ENCODE peak calls at places on chromosome 12, in seven cellular contexts. One of them, this sample, is unnamed.

GRCh38 chr12:88934163-88934747 is 354.0 kb upstream of the KITLG start:
- DNase-seq in cardiac fibroblast: peak
- DNase-seq in GM23248: peak
- DNase-seq in activated CD4-positive, alpha-beta T cell treated with anti-CD3 and anti-CD28 coated beads, Interleukin-2, amount 50 U/mL, for 1 hour: no peak
- DNase-seq in fibroblast of lung: peak
- DNase-seq in psoas muscle: no peak
- DNase-seq in stimulated activated CD8-positive, alpha-beta memory T cell treated with anti-CD3 and anti-CD28 coated beads, Interleukin-4, amount 100 ng/mL, for 4 hours: no peak
- DNase-seq in this sample: no peak

GRCh38 chr12:87809916-87810315 is 219.3 kb downstream of the C12orf50 start:
- DNase-seq in cardiac fibroblast: no peak
- DNase-seq in fibroblast of lung: peak
- DNase-seq in psoas muscle: no peak
- DNase-seq in GM23248: no peak
- DNase-seq in stimulated activated CD8-positive, alpha-beta memory T cell treated with anti-CD3 and anti-CD28 coated beads, Interleukin-4, amount 100 ng/mL, for 4 hours: no peak
- DNase-seq in activated CD4-positive, alpha-beta T cell treated with anti-CD3 and anti-CD28 coated beads, Interleukin-2, amount 50 U/mL, for 1 hour: no peak
- DNase-seq in this sample: no peak

GRCh38 chr12:6338955-6339761 is 2.7 kb downstream of the TNFRSF1A start:
- DNase-seq in psoas muscle: no peak
- DNase-seq in stimulated activated CD8-positive, alpha-beta memory T cell treated with anti-CD3 and anti-CD28 coated beads, Interleukin-4, amount 100 ng/mL, for 4 hours: no peak
- DNase-seq in fibroblast of lung: peak
- DNase-seq in GM23248: peak
- DNase-seq in activated CD4-positive, alpha-beta T cell treated with anti-CD3 and anti-CD28 coated beads, Interleukin-2, amount 50 U/mL, for 1 hour: no peak
- DNase-seq in cardiac fibroblast: peak
- DNase-seq in this sample: no peak

GRCh38 chr12:56338643-56339422 is at the start of gene IL23A:
- DNase-seq in cardiac fibroblast: no peak
- DNase-seq in activated CD4-positive, alpha-beta T cell treated with anti-CD3 and anti-CD28 coated beads, Interleukin-2, amount 50 U/mL, for 1 hour: peak
- DNase-seq in fibroblast of lung: no peak
- DNase-seq in psoas muscle: no peak
- DNase-seq in stimulated activated CD8-positive, alpha-beta memory T cell treated with anti-CD3 and anti-CD28 coated beads, Interleukin-4, amount 100 ng/mL, for 4 hours: peak
- DNase-seq in GM23248: peak
- DNase-seq in this sample: no peak

GRCh38 chr12:128578045-128578444 is 245.7 kb downstream of the SLC15A4 start:
- DNase-seq in psoas muscle: no peak
- DNase-seq in stimulated activated CD8-positive, alpha-beta memory T cell treated with anti-CD3 and anti-CD28 coated beads, Interleukin-4, amount 100 ng/mL, for 4 hours: no peak
- DNase-seq in activated CD4-positive, alpha-beta T cell treated with anti-CD3 and anti-CD28 coated beads, Interleukin-2, amount 50 U/mL, for 1 hour: no peak
- DNase-seq in GM23248: no peak
- DNase-seq in cardiac fibroblast: no peak
- DNase-seq in fibroblast of lung: no peak
- DNase-seq in this sample: no peak

GRCh38 chr12:4866288-4866687 is 43.4 kb upstream of the KCNA1 start:
- DNase-seq in GM23248: no peak
- DNase-seq in psoas muscle: no peak
- DNase-seq in activated CD4-positive, alpha-beta T cell treated with anti-CD3 and anti-CD28 coated beads, Interleukin-2, amount 50 U/mL, for 1 hour: no peak
- DNase-seq in stimulated activated CD8-positive, alpha-beta memory T cell treated with anti-CD3 and anti-CD28 coated beads, Interleukin-4, amount 100 ng/mL, for 4 hours: no peak
- DNase-seq in fibroblast of lung: no peak
- DNase-seq in cardiac fibroblast: no peak
- DNase-seq in this sample: no peak

GRCh38 chr12:107530706-107531105 is 154.9 kb upstream of the PWP1 start:
- DNase-seq in fibroblast of lung: no peak
- DNase-seq in stimulated activated CD8-positive, alpha-beta memory T cell treated with anti-CD3 and anti-CD28 coated beads, Interleukin-4, amount 100 ng/mL, for 4 hours: no peak
- DNase-seq in activated CD4-positive, alpha-beta T cell treated with anti-CD3 and anti-CD28 coated beads, Interleukin-2, amount 50 U/mL, for 1 hour: no peak
- DNase-seq in cardiac fibroblast: no peak
- DNase-seq in psoas muscle: no peak
- DNase-seq in GM23248: peak
- DNase-seq in this sample: no peak

GRCh38 chr12:58388261-58388660 is 446.9 kb downstream of the ATP23 start:
- DNase-seq in psoas muscle: no peak
- DNase-seq in GM23248: peak
- DNase-seq in stimulated activated CD8-positive, alpha-beta memory T cell treated with anti-CD3 and anti-CD28 coated beads, Interleukin-4, amount 100 ng/mL, for 4 hours: no peak
- DNase-seq in activated CD4-positive, alpha-beta T cell treated with anti-CD3 and anti-CD28 coated beads, Interleukin-2, amount 50 U/mL, for 1 hour: no peak
- DNase-seq in cardiac fibroblast: no peak
- DNase-seq in fibroblast of lung: no peak
- DNase-seq in this sample: no peak

GRCh38 chr12:2288001-2288400 is 235.2 kb downstream of the CACNA1C start:
- DNase-seq in cardiac fibroblast: peak
- DNase-seq in psoas muscle: no peak
- DNase-seq in activated CD4-positive, alpha-beta T cell treated with anti-CD3 and anti-CD28 coated beads, Interleukin-2, amount 50 U/mL, for 1 hour: no peak
- DNase-seq in fibroblast of lung: peak
- DNase-seq in stimulated activated CD8-positive, alpha-beta memory T cell treated with anti-CD3 and anti-CD28 coated beads, Interleukin-4, amount 100 ng/mL, for 4 hours: no peak
- DNase-seq in GM23248: peak
- DNase-seq in this sample: no peak

GRCh38 chr12:108890208-108890607 is 10.3 kb downstream of the DAO start:
- DNase-seq in stimulated activated CD8-positive, alpha-beta memory T cell treated with anti-CD3 and anti-CD28 coated beads, Interleukin-4, amount 100 ng/mL, for 4 hours: no peak
- DNase-seq in activated CD4-positive, alpha-beta T cell treated with anti-CD3 and anti-CD28 coated beads, Interleukin-2, amount 50 U/mL, for 1 hour: no peak
- DNase-seq in psoas muscle: no peak
- DNase-seq in fibroblast of lung: peak
- DNase-seq in GM23248: peak
- DNase-seq in cardiac fibroblast: peak
- DNase-seq in this sample: no peak

GRCh38 chr12:93939641-93940040 is 208.7 kb upstream of the PLXNC1 start:
- DNase-seq in activated CD4-positive, alpha-beta T cell treated with anti-CD3 and anti-CD28 coated beads, Interleukin-2, amount 50 U/mL, for 1 hour: no peak
- DNase-seq in stimulated activated CD8-positive, alpha-beta memory T cell treated with anti-CD3 and anti-CD28 coated beads, Interleukin-4, amount 100 ng/mL, for 4 hours: no peak
- DNase-seq in fibroblast of lung: no peak
- DNase-seq in psoas muscle: no peak
- DNase-seq in GM23248: peak
- DNase-seq in cardiac fibroblast: no peak
- DNase-seq in this sample: no peak

GRCh38 chr12:128269108-128269713 is 2.2 kb downstream of the TMEM132C start:
- DNase-seq in stimulated activated CD8-positive, alpha-beta memory T cell treated with anti-CD3 and anti-CD28 coated beads, Interleukin-4, amount 100 ng/mL, for 4 hours: no peak
- DNase-seq in psoas muscle: no peak
- DNase-seq in activated CD4-positive, alpha-beta T cell treated with anti-CD3 and anti-CD28 coated beads, Interleukin-2, amount 50 U/mL, for 1 hour: no peak
- DNase-seq in cardiac fibroblast: no peak
- DNase-seq in GM23248: no peak
- DNase-seq in fibroblast of lung: no peak
- DNase-seq in this sample: no peak

This sample was measured in left ventricle myocardium superior.